ENCODE peak calls at places on chromosomes 16 and 17, in five cellular contexts. One of them, this sample, is unnamed.

GRCh38 chr16:50103764-50104163 is 38.0 kb downstream of the HEATR3 start:
- DNase-seq in naive B cell: no peak
- DNase-seq in stimulated activated CD8-positive, alpha-beta memory T cell treated with anti-CD3 and anti-CD28 coated beads, Interleukin-7, amount 100 ng/mL, for 1 hour: no peak
- DNase-seq in T-helper 17 cell: no peak
- DNase-seq in ACHN: peak; percentile 81
- DNase-seq in this sample: no peak

GRCh38 chr17:56121661-56122060 is 31.6 kb upstream of the ANKFN1 start:
- DNase-seq in ACHN: no peak
- DNase-seq in stimulated activated CD8-positive, alpha-beta memory T cell treated with anti-CD3 and anti-CD28 coated beads, Interleukin-7, amount 100 ng/mL, for 1 hour: no peak
- DNase-seq in T-helper 17 cell: no peak
- DNase-seq in naive B cell: no peak
- DNase-seq in this sample: no peak

GRCh38 chr17:17570798-17571716 is 20.5 kb downstream of the PEMT start:
- DNase-seq in naive B cell: no peak
- DNase-seq in T-helper 17 cell: no peak
- DNase-seq in ACHN: no peak
- DNase-seq in stimulated activated CD8-positive, alpha-beta memory T cell treated with anti-CD3 and anti-CD28 coated beads, Interleukin-7, amount 100 ng/mL, for 1 hour: no peak
- DNase-seq in this sample: no peak

GRCh38 chr16:64983983-64984382 is 137.9 kb downstream of the CDH11 start:
- DNase-seq in stimulated activated CD8-positive, alpha-beta memory T cell treated with anti-CD3 and anti-CD28 coated beads, Interleukin-7, amount 100 ng/mL, for 1 hour: no peak
- DNase-seq in T-helper 17 cell: no peak
- DNase-seq in naive B cell: no peak
- DNase-seq in ACHN: peak; percentile 71
- DNase-seq in this sample: no peak

GRCh38 chr16:65779196-65779595 is 587.3 kb upstream of the CDH5 start:
- DNase-seq in stimulated activated CD8-positive, alpha-beta memory T cell treated with anti-CD3 and anti-CD28 coated beads, Interleukin-7, amount 100 ng/mL, for 1 hour: no peak
- DNase-seq in T-helper 17 cell: no peak
- DNase-seq in naive B cell: no peak
- DNase-seq in ACHN: no peak
- DNase-seq in this sample: no peak

GRCh38 chr17:71486171-71486740 is 634.6 kb upstream of the SOX9 start:
- DNase-seq in naive B cell: no peak
- DNase-seq in T-helper 17 cell: no peak
- DNase-seq in stimulated activated CD8-positive, alpha-beta memory T cell treated with anti-CD3 and anti-CD28 coated beads, Interleukin-7, amount 100 ng/mL, for 1 hour: no peak
- DNase-seq in ACHN: no peak
- DNase-seq in this sample: no peak

GRCh38 chr16:345686-346231 is 6.8 kb downstream of the AXIN1 start:
- DNase-seq in T-helper 17 cell: no peak
- DNase-seq in ACHN: no peak
- DNase-seq in naive B cell: no peak
- DNase-seq in stimulated activated CD8-positive, alpha-beta memory T cell treated with anti-CD3 and anti-CD28 coated beads, Interleukin-7, amount 100 ng/mL, for 1 hour: no peak
- DNase-seq in this sample: no peak

GRCh38 chr17:75241143-75241430 is 20.3 kb downstream of the GGA3 start:
- DNase-seq in naive B cell: no peak
- DNase-seq in stimulated activated CD8-positive, alpha-beta memory T cell treated with anti-CD3 and anti-CD28 coated beads, Interleukin-7, amount 100 ng/mL, for 1 hour: no peak
- DNase-seq in ACHN: no peak
- DNase-seq in T-helper 17 cell: no peak
- DNase-seq in this sample: no peak

GRCh38 chr17:10729334-10730193 is at the start of gene TMEM220:
- DNase-seq in naive B cell: peak; percentile 55
- DNase-seq in stimulated activated CD8-positive, alpha-beta memory T cell treated with anti-CD3 and anti-CD28 coated beads, Interleukin-7, amount 100 ng/mL, for 1 hour: peak; percentile 5
- DNase-seq in ACHN: peak; percentile 54
- DNase-seq in T-helper 17 cell: no peak
- DNase-seq in this sample: peak; percentile 13

GRCh38 chr16:12891836-12892235 is 9.6 kb upstream of the SHISA9 start:
- DNase-seq in T-helper 17 cell: no peak
- DNase-seq in stimulated activated CD8-positive, alpha-beta memory T cell treated with anti-CD3 and anti-CD28 coated beads, Interleukin-7, amount 100 ng/mL, for 1 hour: no peak
- DNase-seq in ACHN: no peak
- DNase-seq in naive B cell: no peak
- DNase-seq in this sample: no peak

GRCh38 chr17:34045990-34046389 is 209.1 kb upstream of the CCL2 start:
- DNase-seq in stimulated activated CD8-positive, alpha-beta memory T cell treated with anti-CD3 and anti-CD28 coated beads, Interleukin-7, amount 100 ng/mL, for 1 hour: no peak
- DNase-seq in T-helper 17 cell: no peak
- DNase-seq in ACHN: no peak
- DNase-seq in naive B cell: no peak
- DNase-seq in this sample: no peak

GRCh38 chr16:80807916-80808315 is 3.5 kb upstream of the CDYL2 start:
- DNase-seq in stimulated activated CD8-positive, alpha-beta memory T cell treated with anti-CD3 and anti-CD28 coated beads, Interleukin-7, amount 100 ng/mL, for 1 hour: no peak
- DNase-seq in ACHN: no peak
- DNase-seq in naive B cell: no peak
- DNase-seq in T-helper 17 cell: no peak
- DNase-seq in this sample: no peak

GRCh38 chr17:7750321-7750821 is 32.8 kb downstream of the DNAH2 start:
- DNase-seq in stimulated activated CD8-positive, alpha-beta memory T cell treated with anti-CD3 and anti-CD28 coated beads, Interleukin-7, amount 100 ng/mL, for 1 hour: no peak
- DNase-seq in ACHN: peak; percentile 89
- DNase-seq in T-helper 17 cell: no peak
- DNase-seq in naive B cell: no peak
- DNase-seq in this sample: no peak

GRCh38 chr17:2137342-2138098 is 82.6 kb downstream of the HIC1 start:
- DNase-seq in stimulated activated CD8-positive, alpha-beta memory T cell treated with anti-CD3 and anti-CD28 coated beads, Interleukin-7, amount 100 ng/mL, for 1 hour: no peak
- DNase-seq in T-helper 17 cell: no peak
- DNase-seq in naive B cell: no peak
- DNase-seq in ACHN: peak; percentile 45
- DNase-seq in this sample: no peak

GRCh38 chr16:17225551-17225950 is 245.2 kb downstream of the XYLT1 start:
- DNase-seq in naive B cell: no peak
- DNase-seq in ACHN: no peak
- DNase-seq in stimulated activated CD8-positive, alpha-beta memory T cell treated with anti-CD3 and anti-CD28 coated beads, Interleukin-7, amount 100 ng/mL, for 1 hour: no peak
- DNase-seq in T-helper 17 cell: no peak
- DNase-seq in this sample: no peak

GRCh38 chr16:14286381-14287230 is 215.5 kb downstream of the MRTFB start:
- DNase-seq in ACHN: no peak
- DNase-seq in T-helper 17 cell: no peak
- DNase-seq in stimulated activated CD8-positive, alpha-beta memory T cell treated with anti-CD3 and anti-CD28 coated beads, Interleukin-7, amount 100 ng/mL, for 1 hour: no peak
- DNase-seq in naive B cell: peak; percentile 30
- DNase-seq in this sample: no peak